ENCODE peak calls at places on chromosome 7, in seven cellular contexts. One of them, this sample, is unnamed.

GRCh38 chr7:105775580-105775979 is 100.8 kb downstream of the ATXN7L1 start:
- DNase-seq in T-helper 9 cell: no peak
- DNase-seq in activated CD4-positive, alpha-beta T cell treated with anti-CD3 and anti-CD28 coated beads, Interleukin-2, amount 50 U/mL, for 48 hours: no peak
- DNase-seq in psoas muscle: no peak
- DNase-seq in stimulated activated CD4-positive, alpha-beta T cell treated with anti-CD3 and anti-CD28 coated beads, Interleukin-4, amount 100 ng/mL, for 48 hours: no peak
- DNase-seq in EL: no peak
- DNase-seq in C1 segment of cervical spinal cord: no peak
- DNase-seq in this sample: no peak

GRCh38 chr7:105794741-105795729 is 81.4 kb downstream of the ATXN7L1 start:
- DNase-seq in stimulated activated CD4-positive, alpha-beta T cell treated with anti-CD3 and anti-CD28 coated beads, Interleukin-4, amount 100 ng/mL, for 48 hours: no peak
- DNase-seq in activated CD4-positive, alpha-beta T cell treated with anti-CD3 and anti-CD28 coated beads, Interleukin-2, amount 50 U/mL, for 48 hours: no peak
- DNase-seq in C1 segment of cervical spinal cord: no peak
- DNase-seq in psoas muscle: no peak
- DNase-seq in T-helper 9 cell: no peak
- DNase-seq in EL: peak
- DNase-seq in this sample: no peak

GRCh38 chr7:106190589-106191330 is 78.6 kb upstream of the SYPL1 start:
- DNase-seq in T-helper 9 cell: no peak
- DNase-seq in stimulated activated CD4-positive, alpha-beta T cell treated with anti-CD3 and anti-CD28 coated beads, Interleukin-4, amount 100 ng/mL, for 48 hours: no peak
- DNase-seq in C1 segment of cervical spinal cord: no peak
- DNase-seq in activated CD4-positive, alpha-beta T cell treated with anti-CD3 and anti-CD28 coated beads, Interleukin-2, amount 50 U/mL, for 48 hours: no peak
- DNase-seq in EL: no peak
- DNase-seq in psoas muscle: no peak
- DNase-seq in this sample: no peak

GRCh38 chr7:40000734-40001315 is 50.8 kb downstream of the CDK13 start:
- DNase-seq in psoas muscle: no peak
- DNase-seq in stimulated activated CD4-positive, alpha-beta T cell treated with anti-CD3 and anti-CD28 coated beads, Interleukin-4, amount 100 ng/mL, for 48 hours: no peak
- DNase-seq in C1 segment of cervical spinal cord: no peak
- DNase-seq in T-helper 9 cell: no peak
- DNase-seq in EL: peak
- DNase-seq in activated CD4-positive, alpha-beta T cell treated with anti-CD3 and anti-CD28 coated beads, Interleukin-2, amount 50 U/mL, for 48 hours: no peak
- DNase-seq in this sample: no peak

GRCh38 chr7:79420464-79420863 is 33.0 kb downstream of the MAGI2 start:
- DNase-seq in stimulated activated CD4-positive, alpha-beta T cell treated with anti-CD3 and anti-CD28 coated beads, Interleukin-4, amount 100 ng/mL, for 48 hours: no peak
- DNase-seq in EL: peak
- DNase-seq in activated CD4-positive, alpha-beta T cell treated with anti-CD3 and anti-CD28 coated beads, Interleukin-2, amount 50 U/mL, for 48 hours: no peak
- DNase-seq in T-helper 9 cell: no peak
- DNase-seq in C1 segment of cervical spinal cord: no peak
- DNase-seq in psoas muscle: no peak
- DNase-seq in this sample: no peak

GRCh38 chr7:130894146-130895005 is 160.4 kb upstream of the KLF14 start:
- DNase-seq in C1 segment of cervical spinal cord: no peak
- DNase-seq in EL: peak
- DNase-seq in activated CD4-positive, alpha-beta T cell treated with anti-CD3 and anti-CD28 coated beads, Interleukin-2, amount 50 U/mL, for 48 hours: peak
- DNase-seq in T-helper 9 cell: no peak
- DNase-seq in stimulated activated CD4-positive, alpha-beta T cell treated with anti-CD3 and anti-CD28 coated beads, Interleukin-4, amount 100 ng/mL, for 48 hours: no peak
- DNase-seq in psoas muscle: peak
- DNase-seq in this sample: no peak

GRCh38 chr7:144786522-144786921 is 49.3 kb downstream of the TPK1 start:
- DNase-seq in EL: no peak
- DNase-seq in psoas muscle: no peak
- DNase-seq in T-helper 9 cell: no peak
- DNase-seq in C1 segment of cervical spinal cord: no peak
- DNase-seq in activated CD4-positive, alpha-beta T cell treated with anti-CD3 and anti-CD28 coated beads, Interleukin-2, amount 50 U/mL, for 48 hours: no peak
- DNase-seq in stimulated activated CD4-positive, alpha-beta T cell treated with anti-CD3 and anti-CD28 coated beads, Interleukin-4, amount 100 ng/mL, for 48 hours: no peak
- DNase-seq in this sample: no peak

GRCh38 chr7:72025381-72025960 is 386.7 kb downstream of the CALN1 start:
- DNase-seq in activated CD4-positive, alpha-beta T cell treated with anti-CD3 and anti-CD28 coated beads, Interleukin-2, amount 50 U/mL, for 48 hours: no peak
- DNase-seq in psoas muscle: no peak
- DNase-seq in EL: no peak
- DNase-seq in C1 segment of cervical spinal cord: no peak
- DNase-seq in stimulated activated CD4-positive, alpha-beta T cell treated with anti-CD3 and anti-CD28 coated beads, Interleukin-4, amount 100 ng/mL, for 48 hours: no peak
- DNase-seq in T-helper 9 cell: no peak
- DNase-seq in this sample: no peak

GRCh38 chr7:26375604-26376207 is 84.0 kb downstream of the SNX10 start:
- DNase-seq in T-helper 9 cell: no peak
- DNase-seq in EL: no peak
- DNase-seq in C1 segment of cervical spinal cord: no peak
- DNase-seq in psoas muscle: no peak
- DNase-seq in stimulated activated CD4-positive, alpha-beta T cell treated with anti-CD3 and anti-CD28 coated beads, Interleukin-4, amount 100 ng/mL, for 48 hours: no peak
- DNase-seq in activated CD4-positive, alpha-beta T cell treated with anti-CD3 and anti-CD28 coated beads, Interleukin-2, amount 50 U/mL, for 48 hours: peak
- DNase-seq in this sample: no peak

GRCh38 chr7:81025360-81025759 is 106.5 kb upstream of the SEMA3C start:
- DNase-seq in C1 segment of cervical spinal cord: no peak
- DNase-seq in activated CD4-positive, alpha-beta T cell treated with anti-CD3 and anti-CD28 coated beads, Interleukin-2, amount 50 U/mL, for 48 hours: no peak
- DNase-seq in T-helper 9 cell: no peak
- DNase-seq in stimulated activated CD4-positive, alpha-beta T cell treated with anti-CD3 and anti-CD28 coated beads, Interleukin-4, amount 100 ng/mL, for 48 hours: no peak
- DNase-seq in psoas muscle: no peak
- DNase-seq in EL: no peak
- DNase-seq in this sample: no peak

GRCh38 chr7:17646181-17646956 is 293.9 kb downstream of the SNX13 start:
- DNase-seq in T-helper 9 cell: no peak
- DNase-seq in activated CD4-positive, alpha-beta T cell treated with anti-CD3 and anti-CD28 coated beads, Interleukin-2, amount 50 U/mL, for 48 hours: no peak
- DNase-seq in EL: peak
- DNase-seq in stimulated activated CD4-positive, alpha-beta T cell treated with anti-CD3 and anti-CD28 coated beads, Interleukin-4, amount 100 ng/mL, for 48 hours: no peak
- DNase-seq in psoas muscle: no peak
- DNase-seq in C1 segment of cervical spinal cord: no peak
- DNase-seq in this sample: no peak

GRCh38 chr7:129090307-129090907 is 35.5 kb upstream of the TNPO3 start:
- DNase-seq in T-helper 9 cell: no peak
- DNase-seq in C1 segment of cervical spinal cord: no peak
- DNase-seq in psoas muscle: no peak
- DNase-seq in stimulated activated CD4-positive, alpha-beta T cell treated with anti-CD3 and anti-CD28 coated beads, Interleukin-4, amount 100 ng/mL, for 48 hours: no peak
- DNase-seq in activated CD4-positive, alpha-beta T cell treated with anti-CD3 and anti-CD28 coated beads, Interleukin-2, amount 50 U/mL, for 48 hours: no peak
- DNase-seq in EL: no peak
- DNase-seq in this sample: no peak

GRCh38 chr7:73870041-73870492 is 9.1 kb downstream of the TMEM270 start:
- DNase-seq in psoas muscle: no peak
- DNase-seq in T-helper 9 cell: no peak
- DNase-seq in stimulated activated CD4-positive, alpha-beta T cell treated with anti-CD3 and anti-CD28 coated beads, Interleukin-4, amount 100 ng/mL, for 48 hours: no peak
- DNase-seq in C1 segment of cervical spinal cord: no peak
- DNase-seq in EL: no peak
- DNase-seq in activated CD4-positive, alpha-beta T cell treated with anti-CD3 and anti-CD28 coated beads, Interleukin-2, amount 50 U/mL, for 48 hours: no peak
- DNase-seq in this sample: no peak

GRCh38 chr7:43619213-43620012 is 36.5 kb downstream of the STK17A start:
- DNase-seq in EL: peak
- DNase-seq in stimulated activated CD4-positive, alpha-beta T cell treated with anti-CD3 and anti-CD28 coated beads, Interleukin-4, amount 100 ng/mL, for 48 hours: no peak
- DNase-seq in activated CD4-positive, alpha-beta T cell treated with anti-CD3 and anti-CD28 coated beads, Interleukin-2, amount 50 U/mL, for 48 hours: no peak
- DNase-seq in psoas muscle: no peak
- DNase-seq in T-helper 9 cell: no peak
- DNase-seq in C1 segment of cervical spinal cord: no peak
- DNase-seq in this sample: no peak

GRCh38 chr7:105279688-105280007 is 109.1 kb downstream of the SRPK2 start:
- DNase-seq in EL: no peak
- DNase-seq in C1 segment of cervical spinal cord: no peak
- DNase-seq in psoas muscle: no peak
- DNase-seq in T-helper 9 cell: no peak
- DNase-seq in stimulated activated CD4-positive, alpha-beta T cell treated with anti-CD3 and anti-CD28 coated beads, Interleukin-4, amount 100 ng/mL, for 48 hours: no peak
- DNase-seq in activated CD4-positive, alpha-beta T cell treated with anti-CD3 and anti-CD28 coated beads, Interleukin-2, amount 50 U/mL, for 48 hours: no peak
- DNase-seq in this sample: no peak

GRCh38 chr7:30584415-30584814 is 10.3 kb upstream of the GARS1 start:
- DNase-seq in EL: no peak
- DNase-seq in stimulated activated CD4-positive, alpha-beta T cell treated with anti-CD3 and anti-CD28 coated beads, Interleukin-4, amount 100 ng/mL, for 48 hours: no peak
- DNase-seq in C1 segment of cervical spinal cord: no peak
- DNase-seq in T-helper 9 cell: no peak
- DNase-seq in activated CD4-positive, alpha-beta T cell treated with anti-CD3 and anti-CD28 coated beads, Interleukin-2, amount 50 U/mL, for 48 hours: no peak
- DNase-seq in psoas muscle: no peak
- DNase-seq in this sample: no peak

GRCh38 chr7:25886387-25887240 is 265.4 kb upstream of the NFE2L3 start:
- DNase-seq in C1 segment of cervical spinal cord: no peak
- DNase-seq in psoas muscle: no peak
- DNase-seq in stimulated activated CD4-positive, alpha-beta T cell treated with anti-CD3 and anti-CD28 coated beads, Interleukin-4, amount 100 ng/mL, for 48 hours: no peak
- DNase-seq in T-helper 9 cell: no peak
- DNase-seq in EL: no peak
- DNase-seq in activated CD4-positive, alpha-beta T cell treated with anti-CD3 and anti-CD28 coated beads, Interleukin-2, amount 50 U/mL, for 48 hours: no peak
- DNase-seq in this sample: no peak

GRCh38 chr7:47792521-47793121 is 155.6 kb downstream of the PKD1L1 start:
- DNase-seq in C1 segment of cervical spinal cord: no peak
- DNase-seq in EL: peak
- DNase-seq in psoas muscle: no peak
- DNase-seq in activated CD4-positive, alpha-beta T cell treated with anti-CD3 and anti-CD28 coated beads, Interleukin-2, amount 50 U/mL, for 48 hours: no peak
- DNase-seq in T-helper 9 cell: no peak
- DNase-seq in stimulated activated CD4-positive, alpha-beta T cell treated with anti-CD3 and anti-CD28 coated beads, Interleukin-4, amount 100 ng/mL, for 48 hours: no peak
- DNase-seq in this sample: no peak

GRCh38 chr7:133702903-133703302 is 424.2 kb upstream of the LRGUK start:
- DNase-seq in psoas muscle: no peak
- DNase-seq in C1 segment of cervical spinal cord: no peak
- DNase-seq in activated CD4-positive, alpha-beta T cell treated with anti-CD3 and anti-CD28 coated beads, Interleukin-2, amount 50 U/mL, for 48 hours: no peak
- DNase-seq in EL: no peak
- DNase-seq in stimulated activated CD4-positive, alpha-beta T cell treated with anti-CD3 and anti-CD28 coated beads, Interleukin-4, amount 100 ng/mL, for 48 hours: no peak
- DNase-seq in T-helper 9 cell: no peak
- DNase-seq in this sample: no peak

GRCh38 chr7:38492010-38492409 is 139.2 kb downstream of the AMPH start:
- DNase-seq in EL: no peak
- DNase-seq in activated CD4-positive, alpha-beta T cell treated with anti-CD3 and anti-CD28 coated beads, Interleukin-2, amount 50 U/mL, for 48 hours: no peak
- DNase-seq in C1 segment of cervical spinal cord: no peak
- DNase-seq in psoas muscle: no peak
- DNase-seq in T-helper 9 cell: no peak
- DNase-seq in stimulated activated CD4-positive, alpha-beta T cell treated with anti-CD3 and anti-CD28 coated beads, Interleukin-4, amount 100 ng/mL, for 48 hours: no peak
- DNase-seq in this sample: no peak

GRCh38 chr7:50270531-50271018 is 33.9 kb upstream of the IKZF1 start:
- DNase-seq in activated CD4-positive, alpha-beta T cell treated with anti-CD3 and anti-CD28 coated beads, Interleukin-2, amount 50 U/mL, for 48 hours: no peak
- DNase-seq in T-helper 9 cell: no peak
- DNase-seq in psoas muscle: no peak
- DNase-seq in C1 segment of cervical spinal cord: no peak
- DNase-seq in EL: no peak
- DNase-seq in stimulated activated CD4-positive, alpha-beta T cell treated with anti-CD3 and anti-CD28 coated beads, Interleukin-4, amount 100 ng/mL, for 48 hours: no peak
- DNase-seq in this sample: no peak

GRCh38 chr7:73999664-74000420 is 28.1 kb upstream of the ELN start:
- DNase-seq in psoas muscle: no peak
- DNase-seq in EL: peak
- DNase-seq in activated CD4-positive, alpha-beta T cell treated with anti-CD3 and anti-CD28 coated beads, Interleukin-2, amount 50 U/mL, for 48 hours: no peak
- DNase-seq in C1 segment of cervical spinal cord: no peak
- DNase-seq in stimulated activated CD4-positive, alpha-beta T cell treated with anti-CD3 and anti-CD28 coated beads, Interleukin-4, amount 100 ng/mL, for 48 hours: no peak
- DNase-seq in T-helper 9 cell: no peak
- DNase-seq in this sample: no peak

GRCh38 chr7:121026577-121027111 is 38.1 kb downstream of the CPED1 start:
- DNase-seq in EL: no peak
- DNase-seq in C1 segment of cervical spinal cord: no peak
- DNase-seq in psoas muscle: no peak
- DNase-seq in T-helper 9 cell: no peak
- DNase-seq in activated CD4-positive, alpha-beta T cell treated with anti-CD3 and anti-CD28 coated beads, Interleukin-2, amount 50 U/mL, for 48 hours: no peak
- DNase-seq in stimulated activated CD4-positive, alpha-beta T cell treated with anti-CD3 and anti-CD28 coated beads, Interleukin-4, amount 100 ng/mL, for 48 hours: no peak
- DNase-seq in this sample: no peak

GRCh38 chr7:139728203-139728602 is 49.6 kb downstream of the HIPK2 start:
- DNase-seq in T-helper 9 cell: no peak
- DNase-seq in psoas muscle: no peak
- DNase-seq in C1 segment of cervical spinal cord: no peak
- DNase-seq in activated CD4-positive, alpha-beta T cell treated with anti-CD3 and anti-CD28 coated beads, Interleukin-2, amount 50 U/mL, for 48 hours: no peak
- DNase-seq in EL: no peak
- DNase-seq in stimulated activated CD4-positive, alpha-beta T cell treated with anti-CD3 and anti-CD28 coated beads, Interleukin-4, amount 100 ng/mL, for 48 hours: no peak
- DNase-seq in this sample: no peak

GRCh38 chr7:76050545-76050944 is 2.6 kb downstream of the MDH2 start:
- DNase-seq in EL: no peak
- DNase-seq in C1 segment of cervical spinal cord: no peak
- DNase-seq in T-helper 9 cell: no peak
- DNase-seq in activated CD4-positive, alpha-beta T cell treated with anti-CD3 and anti-CD28 coated beads, Interleukin-2, amount 50 U/mL, for 48 hours: no peak
- DNase-seq in stimulated activated CD4-positive, alpha-beta T cell treated with anti-CD3 and anti-CD28 coated beads, Interleukin-4, amount 100 ng/mL, for 48 hours: no peak
- DNase-seq in psoas muscle: no peak
- DNase-seq in this sample: no peak

GRCh38 chr7:78388982-78389381 is 590.4 kb downstream of the PHTF2 start:
- DNase-seq in stimulated activated CD4-positive, alpha-beta T cell treated with anti-CD3 and anti-CD28 coated beads, Interleukin-4, amount 100 ng/mL, for 48 hours: no peak
- DNase-seq in psoas muscle: no peak
- DNase-seq in T-helper 9 cell: no peak
- DNase-seq in activated CD4-positive, alpha-beta T cell treated with anti-CD3 and anti-CD28 coated beads, Interleukin-2, amount 50 U/mL, for 48 hours: no peak
- DNase-seq in C1 segment of cervical spinal cord: no peak
- DNase-seq in EL: no peak
- DNase-seq in this sample: no peak

GRCh38 chr7:79272066-79272669 is 181.3 kb downstream of the MAGI2 start:
- DNase-seq in activated CD4-positive, alpha-beta T cell treated with anti-CD3 and anti-CD28 coated beads, Interleukin-2, amount 50 U/mL, for 48 hours: no peak
- DNase-seq in psoas muscle: no peak
- DNase-seq in C1 segment of cervical spinal cord: no peak
- DNase-seq in EL: peak
- DNase-seq in T-helper 9 cell: no peak
- DNase-seq in stimulated activated CD4-positive, alpha-beta T cell treated with anti-CD3 and anti-CD28 coated beads, Interleukin-4, amount 100 ng/mL, for 48 hours: no peak
- DNase-seq in this sample: no peak

GRCh38 chr7:37259381-37259821 is 189.3 kb downstream of the ELMO1 start:
- DNase-seq in activated CD4-positive, alpha-beta T cell treated with anti-CD3 and anti-CD28 coated beads, Interleukin-2, amount 50 U/mL, for 48 hours: no peak
- DNase-seq in T-helper 9 cell: no peak
- DNase-seq in stimulated activated CD4-positive, alpha-beta T cell treated with anti-CD3 and anti-CD28 coated beads, Interleukin-4, amount 100 ng/mL, for 48 hours: no peak
- DNase-seq in EL: no peak
- DNase-seq in C1 segment of cervical spinal cord: no peak
- DNase-seq in psoas muscle: no peak
- DNase-seq in this sample: no peak

GRCh38 chr7:140005341-140005740 is 57.4 kb downstream of the PARP12 start:
- DNase-seq in stimulated activated CD4-positive, alpha-beta T cell treated with anti-CD3 and anti-CD28 coated beads, Interleukin-4, amount 100 ng/mL, for 48 hours: no peak
- DNase-seq in activated CD4-positive, alpha-beta T cell treated with anti-CD3 and anti-CD28 coated beads, Interleukin-2, amount 50 U/mL, for 48 hours: no peak
- DNase-seq in psoas muscle: no peak
- DNase-seq in EL: no peak
- DNase-seq in C1 segment of cervical spinal cord: no peak
- DNase-seq in T-helper 9 cell: no peak
- DNase-seq in this sample: no peak

GRCh38 chr7:127035203-127035849 is 217.4 kb downstream of the GRM8 start:
- DNase-seq in C1 segment of cervical spinal cord: no peak
- DNase-seq in EL: no peak
- DNase-seq in activated CD4-positive, alpha-beta T cell treated with anti-CD3 and anti-CD28 coated beads, Interleukin-2, amount 50 U/mL, for 48 hours: no peak
- DNase-seq in psoas muscle: no peak
- DNase-seq in stimulated activated CD4-positive, alpha-beta T cell treated with anti-CD3 and anti-CD28 coated beads, Interleukin-4, amount 100 ng/mL, for 48 hours: no peak
- DNase-seq in T-helper 9 cell: no peak
- DNase-seq in this sample: no peak

GRCh38 chr7:157483971-157484410 is 147.2 kb downstream of the DNAJB6 start:
- DNase-seq in EL: no peak
- DNase-seq in activated CD4-positive, alpha-beta T cell treated with anti-CD3 and anti-CD28 coated beads, Interleukin-2, amount 50 U/mL, for 48 hours: no peak
- DNase-seq in T-helper 9 cell: no peak
- DNase-seq in C1 segment of cervical spinal cord: no peak
- DNase-seq in stimulated activated CD4-positive, alpha-beta T cell treated with anti-CD3 and anti-CD28 coated beads, Interleukin-4, amount 100 ng/mL, for 48 hours: no peak
- DNase-seq in psoas muscle: no peak
- DNase-seq in this sample: no peak

GRCh38 chr7:105760549-105761447 is 115.6 kb downstream of the ATXN7L1 start:
- DNase-seq in psoas muscle: no peak
- DNase-seq in C1 segment of cervical spinal cord: no peak
- DNase-seq in EL: peak
- DNase-seq in stimulated activated CD4-positive, alpha-beta T cell treated with anti-CD3 and anti-CD28 coated beads, Interleukin-4, amount 100 ng/mL, for 48 hours: no peak
- DNase-seq in activated CD4-positive, alpha-beta T cell treated with anti-CD3 and anti-CD28 coated beads, Interleukin-2, amount 50 U/mL, for 48 hours: no peak
- DNase-seq in T-helper 9 cell: no peak
- DNase-seq in this sample: no peak

GRCh38 chr7:117715784-117716445 is 157.3 kb downstream of the CTTNBP2 start:
- DNase-seq in activated CD4-positive, alpha-beta T cell treated with anti-CD3 and anti-CD28 coated beads, Interleukin-2, amount 50 U/mL, for 48 hours: peak
- DNase-seq in C1 segment of cervical spinal cord: peak
- DNase-seq in T-helper 9 cell: no peak
- DNase-seq in stimulated activated CD4-positive, alpha-beta T cell treated with anti-CD3 and anti-CD28 coated beads, Interleukin-4, amount 100 ng/mL, for 48 hours: no peak
- DNase-seq in psoas muscle: no peak
- DNase-seq in EL: peak
- DNase-seq in this sample: peak

GRCh38 chr7:38542156-38542555 is 89.0 kb downstream of the AMPH start:
- DNase-seq in T-helper 9 cell: no peak
- DNase-seq in EL: peak
- DNase-seq in C1 segment of cervical spinal cord: no peak
- DNase-seq in stimulated activated CD4-positive, alpha-beta T cell treated with anti-CD3 and anti-CD28 coated beads, Interleukin-4, amount 100 ng/mL, for 48 hours: no peak
- DNase-seq in psoas muscle: no peak
- DNase-seq in activated CD4-positive, alpha-beta T cell treated with anti-CD3 and anti-CD28 coated beads, Interleukin-2, amount 50 U/mL, for 48 hours: no peak
- DNase-seq in this sample: no peak

GRCh38 chr7:125390866-125391265 is 461.2 kb upstream of the POT1 start:
- DNase-seq in C1 segment of cervical spinal cord: no peak
- DNase-seq in psoas muscle: no peak
- DNase-seq in T-helper 9 cell: no peak
- DNase-seq in EL: no peak
- DNase-seq in activated CD4-positive, alpha-beta T cell treated with anti-CD3 and anti-CD28 coated beads, Interleukin-2, amount 50 U/mL, for 48 hours: no peak
- DNase-seq in stimulated activated CD4-positive, alpha-beta T cell treated with anti-CD3 and anti-CD28 coated beads, Interleukin-4, amount 100 ng/mL, for 48 hours: no peak
- DNase-seq in this sample: no peak

GRCh38 chr7:7251742-7252141 is 69.4 kb downstream of the C1GALT1 start:
- DNase-seq in EL: no peak
- DNase-seq in C1 segment of cervical spinal cord: no peak
- DNase-seq in T-helper 9 cell: no peak
- DNase-seq in psoas muscle: no peak
- DNase-seq in activated CD4-positive, alpha-beta T cell treated with anti-CD3 and anti-CD28 coated beads, Interleukin-2, amount 50 U/mL, for 48 hours: no peak
- DNase-seq in stimulated activated CD4-positive, alpha-beta T cell treated with anti-CD3 and anti-CD28 coated beads, Interleukin-4, amount 100 ng/mL, for 48 hours: no peak
- DNase-seq in this sample: no peak

GRCh38 chr7:118867860-118868259 is 643.4 kb downstream of the ANKRD7 start:
- DNase-seq in activated CD4-positive, alpha-beta T cell treated with anti-CD3 and anti-CD28 coated beads, Interleukin-2, amount 50 U/mL, for 48 hours: no peak
- DNase-seq in psoas muscle: no peak
- DNase-seq in stimulated activated CD4-positive, alpha-beta T cell treated with anti-CD3 and anti-CD28 coated beads, Interleukin-4, amount 100 ng/mL, for 48 hours: no peak
- DNase-seq in C1 segment of cervical spinal cord: no peak
- DNase-seq in EL: no peak
- DNase-seq in T-helper 9 cell: no peak
- DNase-seq in this sample: no peak

GRCh38 chr7:29194594-29195417 is at the start of gene CHN2:
- DNase-seq in psoas muscle: peak
- DNase-seq in activated CD4-positive, alpha-beta T cell treated with anti-CD3 and anti-CD28 coated beads, Interleukin-2, amount 50 U/mL, for 48 hours: peak
- DNase-seq in stimulated activated CD4-positive, alpha-beta T cell treated with anti-CD3 and anti-CD28 coated beads, Interleukin-4, amount 100 ng/mL, for 48 hours: peak
- DNase-seq in C1 segment of cervical spinal cord: peak
- DNase-seq in T-helper 9 cell: peak
- DNase-seq in EL: peak
- DNase-seq in this sample: peak